ENCODE peak calls at places on chromosomes 12 and 14, in nine cellular contexts. One of them, this sample, is unnamed. For H3K36me3 and H3K4me1, the result is how much of the 10 kb centered on the place peaks cover.

GRCh38 chr12:16389594-16389993 is 42.1 kb downstream of the MGST1 start:
- DNase-seq in stomach: no peak
- DNase-seq in HCT116: no peak
- DNase-seq in ovary: no peak
- DNase-seq in uterus: peak
- DNase-seq in mucosa of descending colon: no peak
- DNase-seq in right lobe of liver: no peak
- DNase-seq in astrocyte: peak
- DNase-seq in lung: no peak
- DNase-seq in this sample: no peak

GRCh38 chr12:15808250-15808971 is 19.2 kb upstream of the EPS8 start:
- DNase-seq in stomach: no peak
- DNase-seq in HCT116: no peak
- DNase-seq in ovary: no peak
- DNase-seq in uterus: no peak
- DNase-seq in mucosa of descending colon: no peak
- DNase-seq in right lobe of liver: no peak
- DNase-seq in astrocyte: peak
- DNase-seq in lung: no peak
- DNase-seq in this sample: no peak

GRCh38 chr14:54676822-54677708 is 110.1 kb downstream of the SAMD4A start:
- DNase-seq in stomach: no peak
- DNase-seq in HCT116: peak
- DNase-seq in ovary: no peak
- DNase-seq in uterus: peak
- DNase-seq in mucosa of descending colon: no peak
- DNase-seq in right lobe of liver: no peak
- DNase-seq in astrocyte: peak
- DNase-seq in lung: no peak
- DNase-seq in this sample: peak

GRCh38 chr14:41607119-41607785 is 576 bp downstream of the LRFN5 start:
- DNase-seq in stomach: no peak
- DNase-seq in HCT116: no peak
- DNase-seq in ovary: no peak
- DNase-seq in uterus: no peak
- DNase-seq in mucosa of descending colon: no peak
- DNase-seq in right lobe of liver: no peak
- DNase-seq in astrocyte: peak
- DNase-seq in lung: no peak
- DNase-seq in this sample: no peak

GRCh38 chr12:117090816-117091711 is 8.2 kb downstream of the TESC start:
- DNase-seq in stomach: peak
- DNase-seq in HCT116: no peak
- DNase-seq in ovary: no peak
- DNase-seq in uterus: no peak
- DNase-seq in mucosa of descending colon: no peak
- DNase-seq in right lobe of liver: peak
- DNase-seq in astrocyte: no peak
- DNase-seq in lung: no peak
- DNase-seq in this sample: no peak

GRCh38 chr14:90438841-90439240 is 42.0 kb downstream of the CALM1 start:
- DNase-seq in stomach: no peak
- DNase-seq in HCT116: no peak
- DNase-seq in ovary: no peak
- DNase-seq in uterus: no peak
- DNase-seq in mucosa of descending colon: no peak
- DNase-seq in right lobe of liver: no peak
- DNase-seq in astrocyte: no peak
- DNase-seq in lung: no peak
- DNase-seq in this sample: no peak

GRCh38 chr12:97752129-97752528 is 289.5 kb downstream of the RMST start:
- DNase-seq in stomach: no peak
- DNase-seq in HCT116: no peak
- DNase-seq in ovary: no peak
- DNase-seq in uterus: no peak
- DNase-seq in mucosa of descending colon: no peak
- DNase-seq in right lobe of liver: no peak
- DNase-seq in astrocyte: peak
- DNase-seq in lung: no peak
- DNase-seq in this sample: no peak

GRCh38 chr12:59861635-59862034 is 265.8 kb downstream of the SLC16A7 start:
- DNase-seq in stomach: no peak
- DNase-seq in HCT116: no peak
- DNase-seq in ovary: no peak
- DNase-seq in uterus: no peak
- DNase-seq in mucosa of descending colon: no peak
- DNase-seq in right lobe of liver: no peak
- DNase-seq in astrocyte: no peak
- DNase-seq in lung: no peak
- DNase-seq in this sample: no peak

GRCh38 chr12:57893460-57894353 is 47.2 kb upstream of the CTDSP2 start:
- DNase-seq in stomach: peak
- DNase-seq in HCT116: no peak
- DNase-seq in ovary: peak
- DNase-seq in uterus: peak
- DNase-seq in mucosa of descending colon: peak
- DNase-seq in right lobe of liver: peak
- DNase-seq in astrocyte: peak
- DNase-seq in lung: peak
- DNase-seq in this sample: peak

GRCh38 chr14:74983343-74983742 is 19.4 kb upstream of the EIF2B2 start:
- DNase-seq in stomach: no peak
- DNase-seq in HCT116: no peak
- DNase-seq in ovary: no peak
- DNase-seq in uterus: no peak
- DNase-seq in mucosa of descending colon: no peak
- DNase-seq in right lobe of liver: no peak
- DNase-seq in astrocyte: no peak
- DNase-seq in lung: no peak
- DNase-seq in this sample: no peak

GRCh38 chr12:125148316-125148715 is 83.1 kb downstream of the AACS start:
- DNase-seq in stomach: no peak
- DNase-seq in HCT116: no peak
- DNase-seq in ovary: no peak
- DNase-seq in uterus: no peak
- DNase-seq in mucosa of descending colon: no peak
- DNase-seq in right lobe of liver: no peak
- DNase-seq in astrocyte: no peak
- DNase-seq in lung: no peak
- DNase-seq in this sample: no peak

GRCh38 chr12:75889214-75889613 is 142.4 kb downstream of the PHLDA1 start:
- DNase-seq in stomach: no peak
- DNase-seq in HCT116: no peak
- DNase-seq in ovary: no peak
- DNase-seq in uterus: no peak
- DNase-seq in mucosa of descending colon: no peak
- DNase-seq in right lobe of liver: no peak
- DNase-seq in astrocyte: no peak
- DNase-seq in lung: no peak
- DNase-seq in this sample: no peak

GRCh38 chr12:60191676-60192359 is 596.0 kb downstream of the SLC16A7 start:
- DNase-seq in stomach: no peak
- DNase-seq in HCT116: no peak
- DNase-seq in ovary: no peak
- DNase-seq in uterus: no peak
- DNase-seq in mucosa of descending colon: no peak
- DNase-seq in right lobe of liver: no peak
- DNase-seq in astrocyte: peak
- DNase-seq in lung: no peak
- DNase-seq in this sample: no peak

GRCh38 chr12:119369907-119370546 is 35.5 kb downstream of the CCDC60 start:
- DNase-seq in stomach: no peak
- DNase-seq in HCT116: no peak
- DNase-seq in ovary: no peak
- DNase-seq in uterus: no peak
- DNase-seq in mucosa of descending colon: no peak
- DNase-seq in right lobe of liver: no peak
- DNase-seq in astrocyte: no peak
- DNase-seq in lung: no peak
- DNase-seq in this sample: no peak

GRCh38 chr12:12976366-12976765 is 23.7 kb downstream of the HEBP1 start:
- DNase-seq in stomach: no peak
- DNase-seq in HCT116: no peak
- DNase-seq in ovary: no peak
- DNase-seq in uterus: peak
- DNase-seq in mucosa of descending colon: no peak
- DNase-seq in right lobe of liver: no peak
- DNase-seq in astrocyte: peak
- DNase-seq in lung: no peak
- DNase-seq in this sample: no peak

GRCh38 chr12:40063424-40063823 is 42.5 kb downstream of the SLC2A13 start:
- DNase-seq in stomach: no peak
- DNase-seq in HCT116: no peak
- DNase-seq in ovary: no peak
- DNase-seq in uterus: no peak
- DNase-seq in mucosa of descending colon: no peak
- DNase-seq in right lobe of liver: no peak
- DNase-seq in astrocyte: peak
- DNase-seq in lung: no peak
- DNase-seq in this sample: no peak

GRCh38 chr12:118259079-118259478 is 113.6 kb downstream of the TAOK3 start:
- DNase-seq in stomach: no peak
- DNase-seq in HCT116: no peak
- DNase-seq in ovary: no peak
- DNase-seq in uterus: no peak
- DNase-seq in mucosa of descending colon: no peak
- DNase-seq in right lobe of liver: no peak
- DNase-seq in astrocyte: peak
- DNase-seq in lung: no peak
- DNase-seq in this sample: no peak

GRCh38 chr12:46492471-46493351 is 120.1 kb upstream of the SLC38A2 start:
- DNase-seq in stomach: no peak
- DNase-seq in HCT116: peak
- DNase-seq in ovary: no peak
- DNase-seq in uterus: no peak
- DNase-seq in mucosa of descending colon: no peak
- DNase-seq in right lobe of liver: peak
- DNase-seq in astrocyte: peak
- DNase-seq in lung: peak
- DNase-seq in this sample: no peak

GRCh38 chr12:119176267-119177055 is 2.3 kb upstream of the HSPB8 start:
- DNase-seq in stomach: peak
- DNase-seq in HCT116: peak
- DNase-seq in ovary: peak
- DNase-seq in uterus: peak
- DNase-seq in mucosa of descending colon: peak
- DNase-seq in right lobe of liver: peak
- DNase-seq in astrocyte: peak
- DNase-seq in lung: peak
- DNase-seq in this sample: peak

GRCh38 chr12:58803893-58804292 is 116.4 kb downstream of the LRIG3 start:
- DNase-seq in stomach: no peak
- DNase-seq in HCT116: no peak
- DNase-seq in ovary: no peak
- DNase-seq in uterus: peak
- DNase-seq in mucosa of descending colon: no peak
- DNase-seq in right lobe of liver: no peak
- DNase-seq in astrocyte: peak
- DNase-seq in lung: no peak
- DNase-seq in this sample: no peak

GRCh38 chr14:58738876-58739275 is 101.1 kb downstream of the DACT1 start:
- DNase-seq in stomach: no peak
- DNase-seq in HCT116: no peak
- DNase-seq in ovary: no peak
- DNase-seq in uterus: no peak
- DNase-seq in mucosa of descending colon: no peak
- DNase-seq in right lobe of liver: no peak
- DNase-seq in astrocyte: no peak
- DNase-seq in lung: no peak
- DNase-seq in this sample: no peak
- H3K36me3 ChIP-seq in stomach: under half
- H3K36me3 ChIP-seq in HCT116: under half
- H3K36me3 ChIP-seq in ovary: under half
- H3K36me3 ChIP-seq in uterus: under half
- H3K36me3 ChIP-seq in mucosa of descending colon: under half
- H3K36me3 ChIP-seq in right lobe of liver: under half
- H3K36me3 ChIP-seq in astrocyte: under half
- H3K36me3 ChIP-seq in lung: under half
- H3K36me3 ChIP-seq in this sample: under half

GRCh38 chr12:1989111-1989510 is 15.1 kb downstream of the DCP1B start:
- DNase-seq in stomach: no peak
- DNase-seq in HCT116: no peak
- DNase-seq in ovary: no peak
- DNase-seq in uterus: no peak
- DNase-seq in mucosa of descending colon: no peak
- DNase-seq in right lobe of liver: no peak
- DNase-seq in astrocyte: no peak
- DNase-seq in lung: no peak
- DNase-seq in this sample: no peak
- H3K4me1 ChIP-seq in stomach: under half
- H3K4me1 ChIP-seq in HCT116: under half
- H3K4me1 ChIP-seq in ovary: under half
- H3K4me1 ChIP-seq in uterus: under half
- H3K4me1 ChIP-seq in mucosa of descending colon: under half
- H3K4me1 ChIP-seq in right lobe of liver: under half
- H3K4me1 ChIP-seq in astrocyte: under half
- H3K4me1 ChIP-seq in lung: under half
- H3K4me1 ChIP-seq in this sample: under half

GRCh38 chr12:69383074-69383473 is 23.5 kb downstream of the YEATS4 start:
- DNase-seq in stomach: no peak
- DNase-seq in HCT116: no peak
- DNase-seq in ovary: no peak
- DNase-seq in uterus: no peak
- DNase-seq in mucosa of descending colon: no peak
- DNase-seq in right lobe of liver: no peak
- DNase-seq in astrocyte: no peak
- DNase-seq in lung: no peak
- DNase-seq in this sample: no peak
- H3K36me3 ChIP-seq in stomach: under half
- H3K36me3 ChIP-seq in HCT116: under half
- H3K36me3 ChIP-seq in ovary: under half
- H3K36me3 ChIP-seq in uterus: under half
- H3K36me3 ChIP-seq in mucosa of descending colon: under half
- H3K36me3 ChIP-seq in right lobe of liver: under half
- H3K36me3 ChIP-seq in astrocyte: under half
- H3K36me3 ChIP-seq in lung: under half
- H3K36me3 ChIP-seq in this sample: under half

DNA sequence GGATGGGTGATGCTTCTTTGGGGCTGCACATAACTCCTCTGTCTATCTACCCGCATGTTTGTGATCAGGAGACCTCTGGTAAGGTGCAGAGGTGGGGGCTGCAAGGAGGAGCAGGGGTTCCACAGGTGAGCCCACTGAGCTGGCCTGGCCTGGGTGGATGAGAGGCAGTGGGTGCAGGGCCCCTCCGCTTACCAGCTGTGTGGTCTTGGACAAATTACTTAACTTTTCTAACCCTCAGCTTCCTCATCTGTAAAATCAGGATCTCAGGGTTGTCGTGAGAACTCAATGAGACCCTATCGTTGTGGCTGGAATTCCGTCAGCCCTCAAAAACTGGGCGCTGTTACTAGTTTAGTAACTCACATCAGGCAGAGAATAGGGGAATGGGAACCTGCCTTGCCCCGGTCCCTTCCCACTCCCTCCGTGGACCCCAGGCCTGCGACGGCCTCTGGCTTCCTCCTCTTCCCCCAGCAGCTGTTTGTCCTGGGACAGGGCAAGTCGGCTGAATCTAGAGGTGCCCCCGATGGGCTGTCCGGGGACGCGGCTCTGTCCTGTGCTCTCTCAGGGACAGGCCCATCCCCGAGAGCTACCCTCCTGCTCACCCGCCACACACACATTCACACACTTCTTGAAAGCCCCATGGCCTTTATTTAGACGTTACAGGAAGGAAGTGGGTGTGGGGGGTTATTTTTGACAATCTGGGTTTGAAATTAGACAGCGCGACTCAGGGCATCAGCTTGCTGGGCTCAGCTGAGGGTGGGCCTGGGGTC is 7.6 kb downstream of the PTPN6 start:
- DNase-seq in stomach: no peak
- DNase-seq in HCT116: no peak
- DNase-seq in ovary: no peak
- DNase-seq in uterus: no peak
- DNase-seq in mucosa of descending colon: peak
- DNase-seq in right lobe of liver: no peak
- DNase-seq in astrocyte: no peak
- DNase-seq in lung: no peak
- DNase-seq in this sample: no peak
- H3K4me1 ChIP-seq in stomach: half or more
- H3K4me1 ChIP-seq in HCT116: under half
- H3K4me1 ChIP-seq in ovary: under half
- H3K4me1 ChIP-seq in uterus: under half
- H3K4me1 ChIP-seq in mucosa of descending colon: under half
- H3K4me1 ChIP-seq in right lobe of liver: under half
- H3K4me1 ChIP-seq in astrocyte: under half
- H3K4me1 ChIP-seq in lung: under half
- H3K4me1 ChIP-seq in this sample: half or more